ENCODE peak calls at places on chromosomes 2 and 18, in seven cellular contexts. L, O, M, A, D, U and R are unnamed samples.

GRCh38 chr2:108297436-108298141 is 8.9 kb downstream of the SULT1C2 start:
- DNase-seq in L (no peak), O (no peak), M (no peak), A (no peak), D (no peak), U (no peak), R (no peak)

GRCh38 chr2:240874715-240875227 is 6.1 kb downstream of the AGXT start:
- DNase-seq in L (no peak), O (no peak), M (no peak), A (no peak), D (no peak), U (no peak), R (no peak)

GRCh38 chr2:11203480-11203879 is 48.2 kb downstream of the SLC66A3 start:
- DNase-seq in L (no peak), O (no peak), M (no peak), A (no peak), D (no peak), U (peak), R (no peak)

GRCh38 chr2:147524912-147525311 is 319.9 kb upstream of the ACVR2A start:
- DNase-seq in L (no peak), O (no peak), M (no peak), A (no peak), D (no peak), U (no peak), R (no peak)

GRCh38 chr18:57629399-57629798 is 7.8 kb upstream of the NARS1 start:
- DNase-seq in L (no peak), O (no peak), M (no peak), A (no peak), D (no peak), U (no peak), R (no peak)

GRCh38 chr2:33136056-33136455 is 189.3 kb downstream of the LTBP1 start:
- DNase-seq in L (no peak), O (no peak), M (no peak), A (no peak), D (no peak), U (peak), R (no peak)

GRCh38 chr2:229715895-229716507 is 1.6 kb upstream of the DNER start:
- DNase-seq in L (peak), O (no peak), M (no peak), A (no peak), D (peak), U (peak), R (peak)

GRCh38 chr2:64996914-64997313 is 7.7 kb downstream of the SLC1A4 start:
- DNase-seq in L (no peak), O (no peak), M (no peak), A (no peak), D (no peak), U (no peak), R (no peak)

GRCh38 chr18:40431071-40431998 is 1523.7 kb upstream of the PIK3C3 start:
- DNase-seq in L (no peak), O (no peak), M (no peak), A (no peak), D (no peak), U (no peak), R (no peak)

GRCh38 chr2:214987261-214987660 is 151.2 kb downstream of the ABCA12 start:
- DNase-seq in L (no peak), O (no peak), M (no peak), A (no peak), D (no peak), U (no peak), R (peak)

GRCh38 chr2:71004857-71005256 is 10.2 kb upstream of the TEX261 start:
- DNase-seq in L (no peak), O (no peak), M (no peak), A (no peak), D (no peak), U (no peak), R (no peak)

GRCh38 chr2:239887604-239888003 is 137.5 kb downstream of the NDUFA10 start:
- DNase-seq in L (no peak), O (no peak), M (no peak), A (no peak), D (no peak), U (no peak), R (no peak)

GRCh38 chr2:232543491-232543890 is 4.0 kb downstream of the CHRNG start:
- DNase-seq in L (no peak), O (no peak), M (no peak), A (no peak), D (no peak), U (no peak), R (no peak)

GRCh38 chr18:6785001-6785400 is 55.5 kb downstream of the ARHGAP28 start:
- DNase-seq in L (no peak), O (no peak), M (no peak), A (no peak), D (no peak), U (peak), R (no peak)

GRCh38 chr2:175540421-175540820 is 358.9 kb upstream of the ATP5MC3 start:
- DNase-seq in L (no peak), O (no peak), M (no peak), A (no peak), D (no peak), U (no peak), R (no peak)

GRCh38 chr18:56870982-56871381 is 219.8 kb downstream of the WDR7 start:
- DNase-seq in L (no peak), O (no peak), M (no peak), A (no peak), D (no peak), U (no peak), R (no peak)

GRCh38 chr2:82875891-82876290 is 1583.2 kb downstream of the SUCLG1 start:
- DNase-seq in L (no peak), O (no peak), M (no peak), A (no peak), D (no peak), U (no peak), R (no peak)

GRCh38 chr2:70190086-70190412 is 770 bp downstream of the C2orf42 start:
- DNase-seq in L (peak), O (no peak), M (peak), A (peak), D (peak), U (peak), R (peak)

GRCh38 chr18:41982942-41983660 is 28.1 kb downstream of the PIK3C3 start:
- DNase-seq in L (no peak), O (no peak), M (no peak), A (no peak), D (no peak), U (no peak), R (no peak)

GRCh38 chr2:159713691-159714585 is 1.6 kb downstream of the MARCHF7 start:
- DNase-seq in L (no peak), O (no peak), M (no peak), A (no peak), D (peak), U (peak), R (peak)

GRCh38 chr18:73153271-73153670 is 285.5 kb upstream of the NETO1 start:
- DNase-seq in L (no peak), O (no peak), M (no peak), A (no peak), D (no peak), U (no peak), R (no peak)

GRCh38 chr2:204795156-204795555 is 249.9 kb downstream of the PARD3B start:
- DNase-seq in L (no peak), O (no peak), M (no peak), A (no peak), D (no peak), U (peak), R (no peak)

GRCh38 chr2:165793161-165793778 is 777 bp downstream of the GALNT3 start:
- DNase-seq in L (peak), O (peak), M (no peak), A (peak), D (no peak), U (no peak), R (no peak)

GRCh38 chr2:74845991-74846390 is 12.1 kb downstream of the HK2 start:
- DNase-seq in L (no peak), O (no peak), M (no peak), A (no peak), D (no peak), U (no peak), R (no peak)

GRCh38 chr2:5766051-5766450 is 73.9 kb downstream of the SOX11 start:
- DNase-seq in L (no peak), O (no peak), M (no peak), A (no peak), D (no peak), U (no peak), R (no peak)

GRCh38 chr2:155755481-155755880 is 577.0 kb downstream of the NR4A2 start:
- DNase-seq in L (no peak), O (no peak), M (no peak), A (no peak), D (no peak), U (no peak), R (no peak)